ENCODE peak calls at places on chromosomes 13 and 19, in four cellular contexts. Y is A549, I is K562, M is SK-N-SH. A is an unnamed sample.

GRCh38 chr19:36046443-36047050 is 7.5 kb downstream of the THAP8 start:
- DNase-seq in Y (no peak), M (no peak), I (no peak), A (no peak)

GRCh38 chr13:31797154-31797775 is 57.9 kb downstream of the RXFP2 start:
- DNase-seq in I (peak; percentile 3), M (peak; percentile 61), Y (peak; percentile 2), A (no peak)

GRCh38 chr19:41457241-41457640 is 14.3 kb downstream of the ERICH4 start:
- DNase-seq in Y (no peak), I (no peak), M (no peak), A (no peak)

GRCh38 chr13:33089311-33089710 is 73.1 kb downstream of the KL start:
- DNase-seq in M (no peak), I (no peak), Y (no peak), A (no peak)

GRCh38 chr13:53141336-53141735 is 112.7 kb downstream of the OLFM4 start:
- DNase-seq in M (no peak), I (no peak), Y (no peak), A (no peak)

GRCh38 chr13:33761744-33762143 is 56.2 kb upstream of the RFC3 start:
- DNase-seq in Y (peak; percentile 12), I (peak; percentile 9), M (peak; percentile 15), A (no peak)

GRCh38 chr13:112188298-112188610 is 121.3 kb downstream of the SOX1 start:
- DNase-seq in I (no peak), M (no peak), Y (no peak), A (no peak)

GRCh38 chr19:4744451-4745170 is 21.0 kb upstream of the DPP9 start:
- DNase-seq in Y (no peak), I (peak; percentile 22), M (no peak), A (no peak)

GRCh38 chr19:10654610-10655456 is 687 bp downstream of the ILF3 start:
- DNase-seq in M (peak; percentile 95), Y (peak; percentile 64), I (peak; percentile 95), A (peak; percentile 89)

GRCh38 chr13:111547726-111548273 is 227.4 kb downstream of the TEX29 start:
- DNase-seq in Y (no peak), M (no peak), I (no peak), A (no peak)

GRCh38 chr13:77946522-77946921 is 27.9 kb upstream of the EDNRB start:
- DNase-seq in M (no peak), I (no peak), Y (no peak), A (no peak)

GRCh38 chr13:56351041-56351440 is 789.7 kb upstream of the PRR20A start:
- DNase-seq in I (no peak), M (no peak), Y (no peak), A (no peak)

GRCh38 chr19:49639401-49640112 is 386 bp downstream of the RRAS start:
- DNase-seq in M (no peak), Y (no peak), I (no peak), A (no peak)

GRCh38 chr19:42024622-42025111 is 30.6 kb upstream of the ATP1A3 start:
- DNase-seq in I (no peak), Y (no peak), M (no peak), A (no peak)

GRCh38 chr13:97953376-97953970 is at the start of gene IPO5:
- DNase-seq in I (no peak), Y (no peak), M (no peak), A (no peak)

GRCh38 chr13:101309014-101309619 is 107.2 kb downstream of the NALCN start:
- DNase-seq in Y (no peak), I (no peak), M (no peak), A (no peak)

GRCh38 chr13:59837101-59837500 is 326.6 kb downstream of the DIAPH3 start:
- DNase-seq in I (no peak), Y (no peak), M (no peak), A (no peak)

GRCh38 chr19:35045667-35046300 is 4.3 kb downstream of the HPN start:
- DNase-seq in M (peak; percentile 51), I (peak; percentile 76), Y (peak; percentile 95), A (no peak)

GRCh38 chr19:11446652-11447301 is 11.3 kb downstream of the PRKCSH start:
- DNase-seq in Y (peak; percentile 70), I (peak; percentile 84), M (peak; percentile 97), A (no peak)

GRCh38 chr19:54388001-54388802 is 23.5 kb upstream of the LAIR1 start:
- DNase-seq in I (no peak), M (no peak), Y (no peak), A (no peak)

GRCh38 chr19:53294786-53295441 is 27.4 kb upstream of the VN1R4 start:
- DNase-seq in M (no peak), I (no peak), Y (no peak), A (no peak)

GRCh38 chr19:13987101-13987890 is 18.8 kb downstream of the RFX1 start:
- DNase-seq in I (no peak), Y (no peak), M (peak; percentile 53), A (no peak)

GRCh38 chr19:35199481-35199880 is 29.1 kb downstream of the FAM187B start:
- DNase-seq in M (no peak), I (no peak), Y (no peak), A (no peak)

GRCh38 chr19:35959040-35959967 is 23.1 kb downstream of the LRFN3 start:
- DNase-seq in M (peak; percentile 63), Y (no peak), I (no peak), A (peak; percentile 58)

GRCh38 chr19:1830978-1831377 is 17.3 kb downstream of the REXO1 start:
- DNase-seq in Y (no peak), M (no peak), I (no peak), A (no peak)

GRCh38 chr13:44240611-44241010 is 133.0 kb upstream of the SERP2 start:
- DNase-seq in M (no peak), Y (no peak), I (no peak), A (no peak)

DNA sequence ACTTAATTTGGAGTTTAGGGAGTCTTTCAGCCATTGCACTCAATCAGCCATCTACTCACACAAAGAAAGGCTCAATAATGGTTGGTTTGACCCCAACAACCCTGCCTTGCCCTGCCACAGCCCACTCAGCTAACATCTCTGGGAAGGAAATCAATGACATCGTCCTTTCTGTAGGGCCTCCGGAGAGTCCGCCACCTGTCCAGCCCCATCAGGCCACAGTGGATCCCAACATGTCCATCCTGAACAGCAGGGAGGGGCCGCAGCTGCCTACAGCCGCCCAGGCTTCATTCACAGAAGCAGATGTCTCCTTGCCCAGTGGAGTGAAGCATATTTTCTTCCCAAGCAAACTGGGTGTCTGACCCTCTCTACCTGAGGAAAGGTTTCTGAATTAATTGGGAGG is 4.2 kb upstream of the CDX2 start:
- DNase-seq in M (no peak), Y (no peak), I (no peak), A (no peak)
- TF ChIP-seq CHD2 in M (no peak), Y (no peak), I (no peak), A (no peak)

DNA sequence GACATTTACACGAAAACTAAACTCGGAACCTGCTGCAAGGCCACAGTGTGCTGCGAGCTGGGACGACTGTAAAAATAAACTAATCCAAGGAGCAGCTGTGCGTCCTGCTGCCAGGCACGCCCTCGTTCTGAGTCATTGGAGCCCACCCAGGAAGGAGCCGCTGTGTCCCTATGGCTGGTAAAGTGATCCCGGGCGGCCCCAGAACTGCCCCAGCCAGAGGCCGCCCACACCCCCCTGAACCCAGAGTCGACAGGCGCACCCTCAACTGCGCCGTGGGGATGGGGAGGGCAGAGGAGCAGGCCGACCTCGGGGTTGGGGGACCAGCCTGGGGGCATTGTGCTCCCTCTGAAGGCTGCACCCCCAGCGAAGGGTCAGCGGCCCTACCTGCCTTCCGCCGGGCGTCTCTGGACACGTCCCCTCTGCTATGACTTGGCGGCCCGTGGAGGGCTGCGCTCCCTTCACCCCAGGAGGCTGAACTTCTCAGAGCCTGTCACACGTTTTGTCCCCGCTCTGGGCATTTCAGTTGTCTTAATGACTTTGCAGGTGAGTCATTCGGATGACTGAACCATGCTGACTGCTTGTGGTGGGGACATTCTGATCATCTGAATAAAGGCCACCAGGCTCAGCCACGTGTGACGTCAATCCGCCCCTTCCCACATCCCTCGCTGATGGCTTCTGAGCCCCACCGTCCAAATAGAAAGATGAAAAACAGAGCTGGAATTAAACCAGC is 42.7 kb downstream of the ADPRHL1 start:
- DNase-seq in I (no peak), Y (peak; percentile 41), M (no peak), A (no peak)
- TF ChIP-seq CHD2 in I (no peak), Y (no peak), M (no peak), A (no peak)

GRCh38 chr19:56174550-56174949 is 1.3 kb upstream of the GALP start:
- DNase-seq in M (no peak), Y (no peak), I (no peak), A (no peak)
- TF ChIP-seq CHD2 in M (no peak), Y (no peak), I (no peak), A (no peak)

GRCh38 chr13:21929400-21929799 is 258.5 kb downstream of the FGF9 start:
- DNase-seq in Y (no peak), I (no peak), M (no peak), A (no peak)

GRCh38 chr13:21925720-21926119 is 254.8 kb downstream of the FGF9 start:
- DNase-seq in M (no peak), Y (no peak), I (no peak), A (no peak)

GRCh38 chr13:21924958-21925357 is 254.1 kb downstream of the FGF9 start:
- DNase-seq in M (no peak), Y (no peak), I (no peak), A (no peak)
- TF ChIP-seq CHD2 in M (no peak), Y (no peak), I (no peak), A (no peak)

GRCh38 chr13:41345165-41345920 is 34.3 kb downstream of the NAA16 start:
- DNase-seq in M (no peak), I (no peak), Y (no peak), A (no peak)
- TF ChIP-seq CHD2 in M (no peak), I (no peak), Y (no peak), A (no peak)

A was measured in H1.